ENCODE peak calls at places on chromosomes 5 and 9, in four cellular contexts. I is uterus, C is suprapubic skin, Q is Peyer's patch. S is an unnamed sample.

GRCh38 chr5:131379723-131380122 is 115.9 kb downstream of the CDC42SE2 start:
- DNase-seq in I (no peak), C (no peak), Q (peak), S (no peak)

GRCh38 chr9:122392714-122393113 is 21.9 kb downstream of the PTGS1 start:
- DNase-seq in I (no peak), C (no peak), Q (no peak), S (no peak)

GRCh38 chr5:116492016-116492623 is 82.5 kb downstream of the SEMA6A start:
- DNase-seq in I (no peak), C (no peak), Q (no peak), S (no peak)

GRCh38 chr5:32261198-32261597 is 51.5 kb downstream of the MTMR12 start:
- DNase-seq in I (no peak), C (no peak), Q (no peak), S (no peak)

GRCh38 chr5:169864483-169864882 is 115.8 kb downstream of the INSYN2B start:
- DNase-seq in I (no peak), C (no peak), Q (no peak), S (no peak)

GRCh38 chr9:134165357-134166315 is 1.3 kb upstream of the RNU6ATAC start:
- DNase-seq in I (no peak), C (peak), Q (no peak), S (no peak)

GRCh38 chr5:112210430-112211005 is 208.6 kb downstream of the EPB41L4A start:
- DNase-seq in I (no peak), C (no peak), Q (peak), S (no peak)

GRCh38 chr9:115630126-115630840 is 512.3 kb upstream of the TNC start:
- DNase-seq in I (no peak), C (no peak), Q (no peak), S (no peak)

GRCh38 chr5:173807150-173807784 is 80.9 kb upstream of the CPEB4 start:
- DNase-seq in I (no peak), C (no peak), Q (no peak), S (no peak)

GRCh38 chr5:129966071-129966470 is 61.8 kb downstream of the CHSY3 start:
- DNase-seq in I (no peak), C (no peak), Q (no peak), S (no peak)

GRCh38 chr9:94174164-94174563 is 84.9 kb upstream of the ZNF169 start:
- DNase-seq in I (no peak), C (no peak), Q (no peak), S (no peak)

GRCh38 chr5:61949054-61949679 is 356.8 kb upstream of the KIF2A start:
- DNase-seq in I (no peak), C (no peak), Q (no peak), S (no peak)

GRCh38 chr9:16039103-16039987 is 486.5 kb downstream of the CCDC171 start:
- DNase-seq in I (peak), C (no peak), Q (no peak), S (no peak)

GRCh38 chr5:172339264-172340180 is 56.0 kb upstream of the UBTD2 start:
- DNase-seq in I (no peak), C (no peak), Q (no peak), S (no peak)

GRCh38 chr5:32283539-32284377 is 29.0 kb downstream of the MTMR12 start:
- DNase-seq in I (no peak), C (no peak), Q (no peak), S (no peak)

GRCh38 chr9:94973491-94973941 is 247.0 kb downstream of the AOPEP start:
- DNase-seq in I (no peak), C (no peak), Q (no peak), S (no peak)

GRCh38 chr5:169944922-169945675 is 35.2 kb downstream of the INSYN2B start:
- DNase-seq in I (no peak), C (no peak), Q (no peak), S (no peak)

GRCh38 chr9:98306384-98307145 is 51.1 kb upstream of the TBC1D2 start:
- DNase-seq in I (no peak), C (no peak), Q (no peak), S (no peak)

GRCh38 chr5:112529525-112529924 is 110.4 kb upstream of the EPB41L4A start:
- DNase-seq in I (no peak), C (no peak), Q (no peak), S (no peak)

GRCh38 chr5:119355244-119355635 is 579 bp upstream of the TNFAIP8 start:
- DNase-seq in I (no peak), C (no peak), Q (peak), S (no peak)

GRCh38 chr5:165627548-165628170 is 2122.2 kb downstream of the MAT2B start:
- DNase-seq in I (no peak), C (no peak), Q (no peak), S (no peak)

DNA sequence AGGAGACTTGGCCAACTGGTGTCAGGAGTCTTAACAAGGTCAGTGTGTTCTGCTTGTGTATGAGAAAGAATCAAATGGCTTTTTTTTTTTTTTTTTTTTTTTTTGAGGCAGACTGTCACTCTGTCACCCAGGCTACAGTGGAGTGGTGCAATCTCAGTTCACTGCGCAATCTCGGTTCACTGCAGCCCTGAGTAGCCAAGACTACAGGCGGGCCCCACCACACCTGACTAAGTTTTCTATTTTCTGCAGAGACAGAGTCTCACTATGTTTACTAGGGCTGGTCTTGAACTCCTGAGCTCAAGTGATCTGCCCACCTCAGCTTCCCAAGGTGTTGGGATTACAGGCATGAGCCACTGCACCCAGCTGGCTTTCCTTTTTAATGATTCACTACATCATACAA is 3.0 kb upstream of the IL7R start:
- DNase-seq in I (no peak), C (no peak), Q (peak), S (no peak)
- TF ChIP-seq POLR2A in I (no peak), C (no peak), Q (no peak), S (no peak)

GRCh38 chr9:70616401-70617010 is 202.0 kb upstream of the KLF9 start:
- DNase-seq in I (no peak), C (no peak), Q (no peak), S (no peak)

GRCh38 chr9:70614786-70615565 is 200.5 kb upstream of the KLF9 start:
- DNase-seq in I (no peak), C (no peak), Q (no peak), S (no peak)

GRCh38 chr9:70617033-70617432 is 202.6 kb upstream of the KLF9 start:
- DNase-seq in I (no peak), C (no peak), Q (no peak), S (no peak)

GRCh38 chr9:70613024-70613768 is 198.7 kb upstream of the KLF9 start:
- DNase-seq in I (no peak), C (no peak), Q (no peak), S (no peak)

DNA sequence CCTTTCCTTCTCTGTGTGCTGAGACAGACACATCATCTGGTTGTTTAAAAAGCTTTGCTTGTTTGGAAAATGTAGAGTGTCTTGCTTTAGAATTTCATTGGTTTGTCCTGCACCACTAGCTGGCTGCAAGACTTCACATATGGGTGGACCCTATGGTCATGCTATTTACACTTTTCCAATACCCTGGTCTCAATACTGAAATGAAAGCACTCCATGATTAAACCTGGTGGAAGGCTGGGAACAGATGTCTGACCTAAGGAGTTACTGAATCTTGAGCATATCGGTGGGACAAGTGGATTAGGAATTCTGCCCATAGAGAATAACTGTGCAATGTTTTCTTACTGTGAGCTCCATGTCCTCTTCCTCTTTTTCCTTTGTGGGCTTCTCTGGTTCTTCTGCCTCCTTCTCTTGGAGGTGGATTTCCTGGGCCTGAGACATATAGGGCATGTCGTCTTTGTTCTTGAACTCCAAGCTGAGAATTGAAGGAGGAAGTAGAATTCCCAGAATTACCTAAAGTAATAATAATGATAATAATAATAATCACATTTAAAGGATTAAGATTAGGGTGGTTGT is 201.2 kb upstream of the KLF9 start:
- DNase-seq in I (no peak), C (no peak), Q (no peak), S (no peak)
- H3K27ac ChIP-seq in I (no peak), C (no peak), Q (no peak), S (no peak)

DNA sequence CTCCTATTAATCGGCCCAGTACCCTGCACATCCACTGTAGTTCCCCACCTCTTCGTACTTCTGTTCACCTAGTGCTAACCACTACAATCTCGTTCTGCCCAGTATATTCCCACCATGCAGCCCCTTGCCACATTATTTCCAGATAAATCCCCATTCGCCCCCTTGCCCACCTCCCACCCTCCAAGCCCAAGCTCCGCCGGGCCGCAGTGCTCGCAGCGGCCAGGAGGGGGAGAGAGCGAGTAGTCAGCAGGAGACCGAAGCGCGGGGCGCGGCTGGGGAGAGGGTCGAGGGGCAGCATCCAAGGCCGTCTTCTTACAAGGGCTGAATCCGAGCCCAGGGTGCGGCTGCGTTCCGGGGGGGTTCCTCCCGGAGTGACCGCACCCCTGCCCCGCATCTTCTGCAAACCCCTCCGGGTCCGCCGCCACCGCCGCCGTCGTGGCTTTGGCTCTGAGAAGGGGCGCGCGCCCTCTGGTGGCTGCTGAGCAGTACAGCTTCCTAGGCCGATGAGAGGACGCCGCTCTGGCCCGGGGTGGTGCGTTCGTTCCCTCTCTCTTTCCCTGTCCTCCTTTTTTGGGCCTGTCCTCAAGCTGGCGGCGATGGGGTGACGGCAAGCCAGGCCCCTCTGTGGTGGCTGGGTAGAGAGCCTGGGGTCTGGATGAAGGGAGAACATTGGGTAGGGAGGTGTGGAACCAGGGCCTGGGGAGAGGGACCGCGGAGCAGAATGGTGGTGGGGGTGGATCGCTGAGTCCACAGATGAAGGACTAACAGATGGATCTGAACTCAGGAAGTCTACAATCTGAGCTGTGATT is 30.0 kb upstream of the PSD2 start:
- DNase-seq in I (peak), C (peak), Q (peak), S (no peak)
- H3K4me3 ChIP-seq in I (peak), C (peak), Q (peak), S (peak)

GRCh38 chr9:88388203-88388885 is at the start of gene SPIN1:
- DNase-seq in I (peak), C (peak), Q (peak), S (no peak)
- TF ChIP-seq POLR2A in I (peak), C (no peak), Q (no peak), S (no peak)

DNA sequence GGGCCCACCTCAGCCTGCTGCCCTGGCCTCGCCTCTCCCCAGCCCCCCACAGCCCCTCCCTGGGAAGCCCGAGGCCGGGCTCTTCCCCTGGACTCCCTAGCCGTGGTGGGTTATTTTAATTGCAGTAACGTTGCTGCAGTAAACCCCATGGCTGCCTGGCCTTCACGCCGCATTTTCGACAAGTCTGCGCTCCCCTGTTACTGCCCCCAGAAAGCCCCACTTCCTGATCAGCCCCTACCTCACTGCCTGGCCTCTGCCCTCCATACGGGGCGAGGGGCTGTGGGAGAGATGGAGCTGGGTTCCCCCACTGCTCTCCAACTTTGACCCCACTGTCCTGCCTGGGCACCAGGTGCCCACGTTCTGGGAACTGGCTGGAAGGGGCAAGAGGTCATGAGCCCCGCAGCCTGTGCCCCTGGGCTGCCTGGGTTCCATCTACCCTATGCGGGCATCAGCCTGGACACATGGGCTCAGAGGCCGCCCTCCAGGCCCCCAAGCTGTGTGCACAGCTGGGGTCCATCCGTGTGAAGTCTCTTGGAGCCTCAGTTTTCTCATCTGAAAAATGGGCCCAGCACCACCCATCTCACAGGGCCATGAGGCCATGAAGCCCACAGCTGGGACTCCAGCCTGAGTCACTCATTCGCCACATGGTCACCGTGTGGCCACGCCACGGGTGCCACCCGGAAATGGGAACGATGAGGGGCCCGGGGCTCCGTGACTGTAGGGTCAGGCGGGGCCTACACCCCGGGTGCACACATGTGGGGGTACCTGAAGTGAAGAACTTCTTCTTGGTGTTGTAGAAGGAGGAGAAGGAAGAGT is 11.5 kb downstream of the EGFL7 start:
- DNase-seq in I (no peak), C (no peak), Q (no peak), S (no peak)
- H3K27ac ChIP-seq in I (no peak), C (no peak), Q (no peak), S (no peak)

GRCh38 chr9:35757527-35758275 is 3.6 kb upstream of the MSMP start:
- DNase-seq in I (no peak), C (no peak), Q (peak), S (no peak)
- H3K4me3 ChIP-seq in I (peak), C (peak), Q (peak), S (no peak)

GRCh38 chr5:179559280-179560252 is 9.2 kb downstream of the RUFY1 start:
- DNase-seq in I (peak), C (peak), Q (peak), S (peak)
- TF ChIP-seq POLR2A in I (peak), C (peak), Q (peak), S (peak)

DNA sequence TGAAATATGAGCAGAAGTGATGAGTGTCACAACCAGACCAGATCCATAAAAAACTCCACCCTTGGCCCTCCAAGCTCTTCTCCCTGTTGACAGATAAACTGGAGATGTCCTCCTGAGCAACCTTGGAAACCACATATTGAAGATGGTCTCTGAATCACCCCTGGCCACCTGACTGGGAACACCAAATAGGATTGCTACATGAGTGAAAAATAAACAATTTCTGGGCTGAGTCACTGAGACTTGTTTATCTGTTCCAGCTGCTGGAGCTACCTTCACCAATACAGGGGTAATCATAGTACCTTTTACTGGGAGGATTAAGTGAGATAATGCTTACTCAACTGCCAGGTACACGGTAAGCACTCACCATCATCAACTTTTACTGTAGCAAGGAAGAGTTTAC is 53.3 kb downstream of the PCA3 start:
- DNase-seq in I (no peak), C (no peak), Q (no peak), S (no peak)
- H3K27ac ChIP-seq in I (peak), C (peak), Q (peak), S (no peak)

GRCh38 chr5:39422886-39423285 is 1.9 kb downstream of the DAB2 start:
- DNase-seq in I (no peak), C (no peak), Q (no peak), S (no peak)
- H3K4me3 ChIP-seq in I (no peak), C (peak), Q (no peak), S (peak)

GRCh38 chr9:131738293-131738692 is 1.6 kb downstream of the RAPGEF1 start:
- DNase-seq in I (no peak), C (no peak), Q (no peak), S (no peak)

GRCh38 chr9:131739988-131740648 is at the start of gene RAPGEF1:
- DNase-seq in I (peak), C (peak), Q (peak), S (no peak)

GRCh38 chr9:131738838-131739191 is 1.1 kb downstream of the RAPGEF1 start:
- DNase-seq in I (no peak), C (no peak), Q (peak), S (no peak)

GRCh38 chr9:131740898-131741297 is 1.0 kb upstream of the RAPGEF1 start:
- DNase-seq in I (no peak), C (no peak), Q (no peak), S (no peak)

DNA sequence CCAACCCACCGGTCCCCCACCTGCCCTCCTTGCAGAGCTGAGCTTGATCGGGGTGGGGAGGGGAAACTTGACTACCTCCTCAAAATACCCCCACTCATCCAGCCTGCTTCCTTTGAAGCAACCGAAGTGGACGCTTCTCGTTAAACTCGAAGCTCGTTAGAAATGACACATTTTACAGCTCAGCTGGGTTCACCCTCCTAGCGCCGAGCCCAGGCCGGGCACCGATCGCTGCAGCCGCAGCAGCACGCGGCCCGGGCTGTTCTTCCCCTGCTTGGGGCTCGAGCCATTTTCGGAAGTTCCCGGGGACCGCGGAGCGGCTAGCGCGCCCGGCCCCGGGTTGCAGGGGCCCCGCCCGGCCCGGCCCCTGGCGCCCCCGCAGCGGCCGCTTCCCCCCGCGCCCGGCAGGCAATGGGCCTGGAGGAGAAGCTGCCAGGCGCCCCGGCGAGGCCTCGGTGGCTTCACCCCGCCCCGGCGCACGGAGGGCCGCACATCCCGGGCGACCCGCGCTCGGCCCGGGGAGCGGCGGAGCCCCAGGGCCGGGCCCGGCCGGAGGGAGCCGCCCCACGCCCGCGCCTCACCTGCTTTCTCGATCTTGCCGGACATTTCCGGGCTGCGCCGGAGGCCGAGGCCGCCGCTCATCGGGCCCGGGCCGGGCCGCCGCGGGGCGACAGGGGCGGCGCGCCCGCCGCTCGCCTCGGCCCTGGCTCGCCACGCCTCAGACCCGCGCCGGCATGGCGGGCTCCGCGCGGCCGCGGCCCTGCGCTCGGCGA is 499 bp downstream of the RAPGEF1 start:
- DNase-seq in I (peak), C (no peak), Q (peak), S (no peak)
- TF ChIP-seq POLR2A in I (no peak), C (no peak), Q (no peak), S (no peak)

S was measured in esophagus squamous epithelium.